ENCODE peak calls at places on chromosomes 3 and 15, in five cellular contexts. M is BE2C, P is left ventricle myocardium inferior, X is WTC11, C is BJ. E is an unnamed sample.
A peak's percentile ranks its signal among the peaks of the same experiment; 100 is the strongest.

GRCh38 chr3:126373682-126374601 is 16.7 kb upstream of the KLF15 start:
- DNase-seq in P (no peak), C (no peak), X (peak; percentile 7), M (no peak), E (peak; percentile 11)

GRCh38 chr15:70196314-70197291 is 98.9 kb upstream of the TLE3 start:
- DNase-seq in X (peak; percentile 81), P (no peak), M (no peak), C (peak; percentile 15), E (no peak)

GRCh38 chr15:73956276-73957086 is 30.2 kb downstream of the LOXL1 start:
- DNase-seq in M (no peak), P (no peak), X (no peak), C (peak; percentile 85), E (no peak)

GRCh38 chr15:60328852-60329443 is 68.8 kb downstream of the ANXA2 start:
- DNase-seq in X (no peak), M (peak; percentile 32), C (no peak), P (no peak), E (peak; percentile 34)

GRCh38 chr3:46845860-46846623 is 17.2 kb downstream of the MYL3 start:
- DNase-seq in C (peak; percentile 18), M (peak; percentile 91), X (peak; percentile 80), P (peak; percentile 82), E (peak; percentile 72)

GRCh38 chr3:123353852-123354238 is 95.0 kb downstream of the ADCY5 start:
- DNase-seq in P (no peak), M (no peak), C (no peak), X (no peak), E (no peak)

GRCh38 chr3:72536206-72536887 is 311.9 kb downstream of the SHQ1 start:
- DNase-seq in C (no peak), P (no peak), X (no peak), M (no peak), E (no peak)

GRCh38 chr15:71066983-71067382 is 48.3 kb upstream of the THSD4 start:
- DNase-seq in M (no peak), P (no peak), X (no peak), C (no peak), E (no peak)

GRCh38 chr3:124504332-124505059 is 225.8 kb upstream of the UMPS start:
- DNase-seq in C (peak; percentile 64), P (no peak), M (peak; percentile 20), X (no peak), E (no peak)

GRCh38 chr3:31705726-31706125 is 173.0 kb downstream of the STT3B start:
- DNase-seq in P (no peak), M (no peak), X (no peak), C (no peak), E (no peak)

GRCh38 chr15:88623061-88623460 is 1.9 kb downstream of the AEN start:
- DNase-seq in M (no peak), P (no peak), C (peak; percentile 45), X (no peak), E (no peak)

GRCh38 chr3:4977001-4977888 is 2.0 kb upstream of the BHLHE40 start:
- DNase-seq in X (peak; percentile 67), M (peak; percentile 49), P (peak; percentile 91), C (no peak), E (no peak)

GRCh38 chr3:47617061-47618010 is 38.7 kb upstream of the CSPG5 start:
- DNase-seq in X (no peak), M (no peak), C (no peak), P (no peak), E (no peak)

GRCh38 chr3:15265655-15266509 is 59.8 kb downstream of the CAPN7 start:
- DNase-seq in P (no peak), C (no peak), X (no peak), M (no peak), E (no peak)

GRCh38 chr3:14209596-14210280 is 31.1 kb downstream of the LSM3 start:
- DNase-seq in C (no peak), M (no peak), X (no peak), P (no peak), E (no peak)

GRCh38 chr3:141326123-141326522 is 42.2 kb upstream of the ZBTB38 start:
- DNase-seq in P (no peak), X (no peak), C (no peak), M (no peak), E (no peak)

GRCh38 chr3:115692887-115693524 is 69.7 kb downstream of the GAP43 start:
- DNase-seq in C (no peak), X (peak; percentile 80), P (peak; percentile 52), M (peak; percentile 87), E (peak; percentile 80)

GRCh38 chr3:122021037-122021436 is 1.0 kb downstream of the ILDR1 start:
- DNase-seq in P (no peak), X (no peak), M (no peak), C (no peak), E (no peak)

GRCh38 chr15:79539426-79539825 is 107.3 kb downstream of the MINAR1 start:
- DNase-seq in P (no peak), M (no peak), C (no peak), X (no peak), E (no peak)

GRCh38 chr3:13116426-13116825 is 43.2 kb upstream of the IQSEC1 start:
- DNase-seq in P (no peak), M (no peak), C (no peak), X (no peak), E (no peak)

GRCh38 chr3:183745300-183746098 is 47.9 kb downstream of the YEATS2 start:
- DNase-seq in X (no peak), P (no peak), C (no peak), M (no peak), E (no peak)

GRCh38 chr15:65783872-65784271 is 8.2 kb downstream of the DENND4A start:
- DNase-seq in C (no peak), P (no peak), M (no peak), X (no peak), E (no peak)

GRCh38 chr3:31981206-31982181 is at the start of the genes OSBPL10 and ZNF860:
- DNase-seq in X (peak; percentile 74), P (peak; percentile 91), M (peak; percentile 16), C (peak; percentile 60), E (peak; percentile 27)

GRCh38 chr3:118479376-118479775 is 555.3 kb downstream of the IGSF11 start:
- DNase-seq in M (no peak), X (no peak), C (no peak), P (no peak), E (no peak)

GRCh38 chr3:129025691-129026435 is 24.8 kb downstream of the EFCC1 start:
- DNase-seq in X (no peak), M (peak; percentile 43), P (peak; percentile 77), C (no peak), E (no peak)

GRCh38 chr3:142976621-142977398 is 13.3 kb upstream of the PAQR9 start:
- DNase-seq in C (peak; percentile 67), X (no peak), P (peak; percentile 90), M (peak; percentile 84), E (no peak)

GRCh38 chr3:44467241-44467640 is 10.2 kb downstream of the ZNF445 start:
- DNase-seq in P (no peak), M (no peak), C (no peak), X (no peak), E (no peak)

GRCh38 chr15:66633851-66634250 is 68.1 kb upstream of the LCTL start:
- DNase-seq in P (no peak), C (no peak), M (no peak), X (no peak), E (no peak)

GRCh38 chr15:98703291-98703690 is 55.0 kb downstream of the IGF1R start:
- DNase-seq in P (no peak), C (no peak), X (no peak), M (no peak), E (no peak)

GRCh38 chr15:72235298-72235697 is 4.3 kb upstream of the PKM start:
- DNase-seq in C (no peak), M (no peak), P (no peak), X (no peak), E (no peak)

GRCh38 chr3:108408883-108409612 is 101.3 kb downstream of the MYH15 start:
- DNase-seq in M (no peak), C (no peak), X (no peak), P (no peak), E (no peak)

GRCh38 chr3:140834266-140835037 is 107.2 kb upstream of the SLC25A36 start:
- DNase-seq in C (no peak), M (no peak), P (no peak), X (no peak), E (no peak)

GRCh38 chr3:43686700-43687498 is 3.8 kb upstream of the ABHD5 start:
- DNase-seq in C (no peak), M (no peak), P (no peak), X (no peak), E (no peak)

GRCh38 chr3:5021571-5022092 is 42.4 kb downstream of the BHLHE40 start:
- DNase-seq in C (peak; percentile 39), P (no peak), M (no peak), X (no peak), E (no peak)

DNA sequence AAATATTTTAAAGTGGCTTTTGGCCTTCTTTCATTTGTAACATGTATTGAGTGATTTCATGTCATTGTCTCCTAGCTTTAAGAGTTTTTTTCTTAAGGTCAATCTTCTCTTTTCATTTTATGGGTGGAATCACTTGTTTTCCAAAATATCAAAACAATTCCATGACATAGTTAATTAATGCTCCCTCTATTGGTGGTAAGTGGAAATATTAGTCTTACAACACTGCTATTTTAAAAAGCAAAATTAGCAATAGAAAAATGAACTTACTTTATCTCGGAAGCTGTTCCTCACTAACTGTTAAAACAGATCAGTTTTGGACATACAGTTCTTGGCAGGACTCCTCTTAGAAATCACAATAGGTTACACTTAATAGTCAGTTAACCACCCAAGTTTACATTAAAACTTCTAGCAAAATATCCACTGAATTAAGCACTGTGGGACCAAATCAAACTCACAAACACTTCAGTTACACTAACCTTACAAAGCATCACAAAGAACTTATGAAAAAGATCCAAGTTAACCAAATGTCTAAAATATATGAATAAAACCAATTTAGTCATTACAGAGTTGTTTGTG is 42.4 kb downstream of the TIGIT start:
- DNase-seq in M (no peak), P (no peak), C (no peak), X (no peak), E (no peak)
- TF ChIP-seq CTCF in M (peak; percentile 28), P (peak; percentile 56), C (peak; percentile 45), X (no peak), E (peak; percentile 70)

GRCh38 chr3:33420966-33421365 is 19.2 kb downstream of the UBP1 start:
- DNase-seq in P (no peak), C (no peak), X (no peak), M (no peak), E (no peak)
- TF ChIP-seq CTCF in P (no peak), C (no peak), X (no peak), M (no peak), E (no peak)

GRCh38 chr3:173410836-173411235 is 13.3 kb downstream of the NLGN1 start:
- DNase-seq in M (no peak), C (no peak), P (no peak), X (no peak), E (no peak)

GRCh38 chr3:173411288-173412064 is 13.9 kb downstream of the NLGN1 start:
- DNase-seq in C (no peak), P (no peak), X (no peak), M (peak; percentile 15), E (no peak)
- TF ChIP-seq CTCF in C (peak; percentile 46), P (peak; percentile 64), X (no peak), M (peak; percentile 43), E (no peak)

GRCh38 chr3:113829576-113830354 is 8.8 kb upstream of the GRAMD1C start:
- DNase-seq in P (no peak), C (no peak), M (no peak), X (no peak), E (no peak)

GRCh38 chr3:113828605-113829004 is 10.0 kb upstream of the GRAMD1C start:
- DNase-seq in P (no peak), C (no peak), M (no peak), X (no peak), E (no peak)

GRCh38 chr3:113819866-113820265 is 18.7 kb upstream of the GRAMD1C start:
- DNase-seq in X (no peak), M (no peak), C (no peak), P (no peak), E (no peak)

GRCh38 chr3:113825090-113825489 is 13.5 kb upstream of the GRAMD1C start:
- DNase-seq in X (no peak), M (no peak), P (no peak), C (no peak), E (no peak)
- TF ChIP-seq CTCF in X (no peak), M (peak; percentile 41), P (peak; percentile 10), C (peak; percentile 17), E (peak; percentile 8)

E was measured in glutamatergic neuron.